ENCODE peak calls at places on chromosomes 11 and 22, in six cellular contexts. F, X, I, H, P and E are unnamed samples.
A peak's percentile ranks its signal among the peaks of the same experiment; 100 is the strongest.

GRCh38 chr11:27020736-27021135 is 19.9 kb upstream of the BBOX1 start:
- DNase-seq in I (no peak), X (no peak), F (no peak), P (no peak), H (no peak), E (no peak)

GRCh38 chr11:27388869-27389268 is 25.9 kb upstream of the CCDC34 start:
- DNase-seq in X (peak; percentile 68), H (no peak), F (no peak), P (no peak), I (no peak), E (no peak)

GRCh38 chr11:102495161-102496042 is 35.1 kb downstream of the MMP7 start:
- DNase-seq in X (peak; percentile 74), H (peak; percentile 86), I (peak; percentile 84), P (peak; percentile 85), F (peak; percentile 81), E (peak; percentile 36)

GRCh38 chr22:40855104-40855959 is 1.1 kb downstream of the ST13 start:
- DNase-seq in H (no peak), F (no peak), P (peak; percentile 82), X (no peak), I (no peak), E (no peak)

GRCh38 chr11:61378713-61379313 is 13.6 kb upstream of the TMEM216 start:
- DNase-seq in F (no peak), X (peak; percentile 90), P (peak; percentile 99), H (peak; percentile 49), I (peak; percentile 92), E (no peak)

GRCh38 chr22:38831166-38831945 is 12.5 kb downstream of the NPTXR start:
- DNase-seq in P (peak; percentile 72), H (no peak), X (peak; percentile 61), F (no peak), I (peak; percentile 87), E (no peak)

GRCh38 chr22:35458547-35459422 is 58.8 kb downstream of the MCM5 start:
- DNase-seq in H (no peak), X (no peak), I (no peak), F (no peak), P (no peak), E (no peak)

GRCh38 chr22:47621253-47621652 is 858.8 kb downstream of the TBC1D22A start:
- DNase-seq in P (no peak), H (no peak), I (no peak), X (no peak), F (no peak), E (no peak)

GRCh38 chr11:130580372-130580771 is 131.9 kb downstream of the ADAMTS15 start:
- DNase-seq in I (peak; percentile 70), F (peak; percentile 21), P (peak; percentile 89), H (no peak), X (peak; percentile 99), E (no peak)

GRCh38 chr22:25475554-25476022 is 88.9 kb upstream of the GRK3 start:
- DNase-seq in F (no peak), H (no peak), I (no peak), P (peak; percentile 46), X (peak; percentile 66), E (peak; percentile 20)

GRCh38 chr11:14202263-14203173 is 156.5 kb downstream of the RRAS2 start:
- DNase-seq in P (no peak), F (no peak), H (no peak), X (no peak), I (no peak), E (no peak)

GRCh38 chr22:49403102-49403501 is 424.6 kb downstream of the BRD1 start:
- DNase-seq in P (no peak), F (no peak), I (no peak), H (no peak), X (no peak), E (no peak)

GRCh38 chr11:10355257-10355661 is 50.4 kb downstream of the ADM start:
- DNase-seq in H (no peak), X (no peak), P (peak; percentile 61), F (no peak), I (no peak), E (no peak)

GRCh38 chr11:28524098-28524497 is 415.9 kb downstream of the METTL15 start:
- DNase-seq in X (peak; percentile 65), P (peak; percentile 3), H (no peak), F (no peak), I (peak; percentile 59), E (no peak)

GRCh38 chr11:10856689-10857603 is 907 bp downstream of the ZBED5 start:
- DNase-seq in P (peak; percentile 65), H (peak; percentile 48), I (no peak), X (peak; percentile 27), F (no peak), E (no peak)

DNA sequence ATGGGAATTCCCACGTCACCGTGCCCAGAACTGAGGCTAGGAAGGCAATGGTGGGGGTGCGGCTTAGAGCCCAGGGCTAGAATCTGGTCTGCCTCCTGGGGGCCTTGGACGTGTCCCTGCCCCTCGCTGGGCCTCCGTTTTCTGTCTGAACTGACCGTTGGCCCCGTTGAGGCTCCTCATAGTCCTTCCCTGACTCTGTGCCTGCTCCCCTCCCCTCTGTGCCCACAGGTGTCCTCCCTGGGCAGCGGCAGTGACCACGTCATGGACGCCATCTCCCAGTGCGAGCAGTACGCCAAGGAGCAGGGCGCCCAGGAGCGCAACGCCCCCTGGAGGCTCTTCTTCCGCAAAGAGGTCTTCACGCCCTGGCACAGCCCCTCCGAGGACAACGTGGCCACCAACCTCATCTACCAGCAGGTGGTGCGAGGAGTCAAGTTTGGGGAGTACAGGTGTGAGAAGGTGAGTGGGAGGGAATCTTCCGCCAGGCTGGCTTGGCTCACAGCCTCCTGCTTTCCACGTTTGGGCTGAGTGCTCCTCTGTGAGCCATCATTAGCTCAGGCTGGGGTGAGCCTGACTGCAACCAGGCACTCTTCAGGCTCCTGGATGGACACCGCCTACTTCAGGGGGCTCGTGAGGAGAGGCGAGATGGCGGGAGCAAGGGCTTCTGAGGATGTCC is 63.9 kb downstream of the MYO7A start:
- DNase-seq in X (peak; percentile 26), I (peak; percentile 94), P (peak; percentile 71), H (peak; percentile 41), F (peak; percentile 93), E (peak; percentile 40)
- H3K4me3 ChIP-seq in X (no peak overlapping the region), I (peak overlapping the region; percentile 60), P (peak overlapping the region; percentile 31), H (no peak overlapping the region), F (peak overlapping the region; percentile 41), E (no peak overlapping the region)

DNA sequence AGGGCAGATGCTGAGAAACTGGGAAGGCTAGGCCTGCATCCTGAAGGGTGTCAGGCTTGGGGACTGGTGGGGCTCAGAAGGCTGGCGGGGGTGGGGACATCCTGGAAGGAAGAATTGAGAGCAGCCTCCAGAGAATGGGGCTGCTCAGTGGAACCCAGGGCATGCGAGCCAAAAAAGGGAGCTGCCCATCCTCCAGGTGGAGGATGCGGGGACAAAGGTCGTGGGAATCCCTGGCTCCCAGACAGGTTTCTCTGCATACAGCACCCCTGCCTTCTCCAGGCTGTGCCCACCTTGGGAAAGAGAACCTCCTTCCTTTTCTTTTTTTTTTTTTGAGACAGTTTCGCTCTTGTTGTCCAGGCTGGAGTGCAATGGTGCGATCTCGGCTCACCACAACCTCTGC is 40.9 kb upstream of the ARFGAP3 start:
- DNase-seq in F (no peak), H (no peak), X (no peak), I (no peak), P (no peak), E (no peak)
- H4K20me1 ChIP-seq in F (no peaks in the 10 kb centered on the region), H (peaks cover 12% of the 10 kb centered on the region), X (peaks cover 86% of the 10 kb centered on the region), I (peaks cover 46% of the 10 kb centered on the region), P (no peaks in the 10 kb centered on the region), E (peaks cover 65% of the 10 kb centered on the region)

DNA sequence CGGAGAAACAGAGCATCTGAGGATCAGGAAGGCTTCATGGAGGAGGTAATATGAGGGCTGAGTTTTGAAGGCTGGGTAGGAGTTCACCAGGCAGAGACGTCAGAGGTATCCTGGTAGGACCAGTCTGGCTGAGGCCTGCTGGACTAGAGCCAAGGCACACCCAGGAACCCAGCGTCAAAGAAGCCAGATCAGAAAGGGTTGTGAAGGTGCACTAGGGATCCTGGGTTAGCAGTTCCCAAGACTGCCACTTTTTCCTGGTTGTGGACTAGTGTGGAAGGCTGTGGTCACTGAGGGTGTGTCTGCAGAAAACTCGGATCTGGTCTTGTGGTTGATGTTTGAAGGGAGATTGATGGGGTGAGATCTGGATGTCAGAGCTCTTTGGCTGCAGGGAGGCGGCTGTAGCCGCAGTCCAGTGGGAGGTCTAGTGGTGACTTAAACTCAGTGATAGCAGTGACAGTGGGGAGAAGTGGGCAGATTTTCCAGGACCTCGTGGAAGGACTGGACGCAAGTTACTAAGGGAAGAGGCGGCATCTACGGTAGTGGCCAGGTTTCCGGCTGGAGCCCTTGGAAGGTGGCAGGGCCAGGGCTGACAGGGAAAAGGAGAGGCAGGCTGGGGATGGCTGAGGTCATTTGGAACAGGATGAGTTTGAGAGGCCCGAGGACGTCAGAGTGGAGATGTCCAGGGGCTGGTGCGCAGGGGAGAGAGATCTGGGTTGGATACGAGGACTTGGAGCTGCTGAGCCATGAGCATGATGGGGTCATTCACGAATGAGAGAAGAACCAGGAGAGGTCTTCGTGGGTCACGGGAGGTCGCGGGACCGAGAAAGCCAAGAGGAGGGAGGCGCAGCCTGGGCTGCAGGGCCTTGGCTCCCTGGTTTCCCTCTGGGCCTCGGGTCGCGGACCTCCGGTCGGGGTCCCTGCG is 10.9 kb downstream of the RELA start:
- DNase-seq in I (peak; percentile 79), F (no peak), P (peak; percentile 71), H (no peak), X (peak; percentile 22), E (no peak)
- H3K4me3 ChIP-seq in I (peak overlapping the region; percentile 64), F (peak overlapping the region; percentile 51), P (peak overlapping the region; percentile 67), H (peak overlapping the region; percentile 48), X (peak overlapping the region; percentile 43), E (peak overlapping the region; percentile 67)

GRCh38 chr11:64685536-64685935 is 37.5 kb downstream of the NRXN2 start:
- DNase-seq in F (no peak), H (no peak), X (no peak), P (no peak), I (no peak), E (no peak)

GRCh38 chr11:64688534-64688982 is 34.4 kb downstream of the NRXN2 start:
- DNase-seq in I (peak; percentile 60), H (peak; percentile 73), P (peak; percentile 89), X (peak; percentile 64), F (peak; percentile 83), E (peak; percentile 93)

GRCh38 chr11:64687641-64688533 is 35.1 kb downstream of the NRXN2 start:
- DNase-seq in X (no peak), P (no peak), F (no peak), I (no peak), H (no peak), E (no peak)

GRCh38 chr11:64687204-64687603 is 35.8 kb downstream of the NRXN2 start:
- DNase-seq in X (no peak), F (no peak), P (no peak), I (no peak), H (no peak), E (no peak)

DNA sequence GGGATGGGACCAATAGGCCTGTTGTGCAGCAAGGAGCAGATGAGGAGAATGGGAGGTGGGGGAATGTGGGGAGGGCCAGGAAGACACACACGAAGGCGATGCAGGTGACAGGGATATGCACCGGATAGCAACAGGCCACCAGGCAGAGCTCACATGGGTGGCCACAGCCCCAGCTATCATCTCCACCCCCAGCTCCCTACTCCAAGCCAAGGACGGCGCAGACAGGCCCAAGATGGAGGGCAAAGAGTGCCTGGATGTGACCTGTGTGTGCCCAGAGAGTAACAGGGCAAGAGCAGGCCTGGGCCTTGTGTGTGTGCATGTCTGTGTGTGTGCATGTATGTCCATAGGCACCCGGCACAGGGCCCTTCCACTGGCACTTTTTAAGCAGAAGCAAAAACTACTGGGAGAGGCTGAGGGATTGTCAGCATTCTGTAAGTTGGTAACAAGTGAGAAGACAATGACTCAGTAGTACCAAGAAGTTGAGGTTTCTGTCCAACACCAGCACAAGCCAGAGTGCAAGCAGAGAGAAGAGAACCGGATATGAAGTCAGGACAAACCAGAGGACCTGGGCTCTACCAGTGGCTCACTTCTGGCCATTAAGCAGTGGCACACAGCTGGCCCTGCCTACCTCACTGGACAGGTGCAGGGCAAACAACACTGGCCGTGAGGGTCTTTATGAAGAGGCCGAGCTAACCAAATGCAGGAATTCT is 36.4 kb downstream of the NRXN2 start:
- DNase-seq in I (no peak), H (no peak), F (no peak), X (peak; percentile 8), P (peak; percentile 29), E (no peak)
- H4K20me1 ChIP-seq in I (no peaks in the 10 kb centered on the region), H (no peaks in the 10 kb centered on the region), F (no peaks in the 10 kb centered on the region), X (no peaks in the 10 kb centered on the region), P (no peaks in the 10 kb centered on the region), E (no peaks in the 10 kb centered on the region)

GRCh38 chr11:1817511-1817910 is 17.3 kb upstream of the SYT8 start:
- DNase-seq in I (peak; percentile 66), F (no peak), X (no peak), P (no peak), H (no peak), E (no peak)
- H3K4me3 ChIP-seq in I (no peak overlapping the region), F (no peak overlapping the region), X (no peak overlapping the region), P (no peak overlapping the region), H (no peak overlapping the region), E (no peak overlapping the region)